ENCODE peak calls at places on chromosomes 4 and X, in six cellular contexts. D, V, H, M, R and N are unnamed samples.

GRCh38 chrX:24292358-24292757 is 21.5 kb downstream of the SUPT20HL2 start:
- DNase-seq in D (no peak), V (no peak), H (no peak), M (no peak), R (no peak), N (no peak)

GRCh38 chrX:153061732-153062131 is 5.5 kb downstream of the PNMA3 start:
- DNase-seq in D (no peak), V (peak), H (no peak), M (no peak), R (no peak), N (no peak)

GRCh38 chrX:136861877-136862276 is 18.6 kb downstream of the RBMX start:
- DNase-seq in D (no peak), V (no peak), H (no peak), M (no peak), R (no peak), N (no peak)

GRCh38 chrX:24245201-24245600 is 68.7 kb downstream of the SUPT20HL2 start:
- DNase-seq in D (no peak), V (peak), H (no peak), M (no peak), R (peak), N (no peak)

GRCh38 chr4:108635070-108635655 is 14.8 kb downstream of the RPL34 start:
- DNase-seq in D (no peak), V (peak), H (no peak), M (no peak), R (peak), N (no peak)

GRCh38 chr4:128600996-128601857 is 208.3 kb upstream of the JADE1 start:
- DNase-seq in D (no peak), V (peak), H (peak), M (peak), R (peak), N (no peak)

GRCh38 chrX:110218591-110218990 is 99.3 kb downstream of the AMMECR1 start:
- DNase-seq in D (no peak), V (peak), H (no peak), M (no peak), R (no peak), N (no peak)

GRCh38 chrX:119726900-119727555 is 31.4 kb upstream of the SOWAHD start:
- DNase-seq in D (no peak), V (peak), H (no peak), M (no peak), R (no peak), N (no peak)

GRCh38 chr4:102638621-102639020 is 122.1 kb downstream of the MANBA start:
- DNase-seq in D (no peak), V (no peak), H (no peak), M (no peak), R (no peak), N (no peak)

GRCh38 chrX:2707334-2707760 is 16.3 kb downstream of the CD99 start:
- DNase-seq in D (peak), V (peak), H (no peak), M (no peak), R (peak), N (peak)

GRCh38 chrX:40392599-40392998 is 188.2 kb upstream of the ATP6AP2 start:
- DNase-seq in D (no peak), V (no peak), H (no peak), M (no peak), R (peak), N (no peak)

GRCh38 chr4:86286729-86287128 is 73.1 kb downstream of the MAPK10 start:
- DNase-seq in D (no peak), V (peak), H (no peak), M (no peak), R (no peak), N (no peak)

GRCh38 chr4:173211222-173211621 is 42.6 kb downstream of the GALNT7 start:
- DNase-seq in D (no peak), V (peak), H (no peak), M (no peak), R (no peak), N (no peak)

GRCh38 chr4:139223682-139224317 is 46.8 kb upstream of the ELF2 start:
- DNase-seq in D (no peak), V (peak), H (no peak), M (peak), R (no peak), N (no peak)

GRCh38 chrX:119539872-119540271 is 25.3 kb downstream of the STEEP1 start:
- DNase-seq in D (no peak), V (no peak), H (no peak), M (no peak), R (peak), N (no peak)

GRCh38 chr4:91116861-91117260 is 989.7 kb downstream of the CCSER1 start:
- DNase-seq in D (no peak), V (peak), H (no peak), M (no peak), R (no peak), N (peak)
- TF ChIP-seq CTCF in D (peak), V (peak), H (peak), M (no peak), R (peak), N (no peak)

GRCh38 chr4:113131146-113131545 is 81.7 kb downstream of the ANK2 start:
- DNase-seq in D (no peak), V (no peak), H (no peak), M (no peak), R (no peak), N (no peak)

GRCh38 chr4:113131621-113132020 is 82.2 kb downstream of the ANK2 start:
- DNase-seq in D (no peak), V (no peak), H (no peak), M (no peak), R (no peak), N (no peak)
- TF ChIP-seq CTCF in D (no peak), V (no peak), H (no peak), M (no peak), R (no peak), N (no peak)

GRCh38 chr4:87644286-87644685 is 5.8 kb upstream of the DMP1 start:
- DNase-seq in D (no peak), V (no peak), H (no peak), M (no peak), R (no peak), N (no peak)
- TF ChIP-seq CTCF in D (no peak), V (no peak), H (no peak), M (no peak), R (peak), N (no peak)

GRCh38 chrX:27997641-27998040 is 16.4 kb upstream of the DCAF8L1 start:
- DNase-seq in D (no peak), V (no peak), H (no peak), M (no peak), R (no peak), N (no peak)

GRCh38 chrX:27998666-27999065 is 17.4 kb upstream of the DCAF8L1 start:
- DNase-seq in D (no peak), V (no peak), H (no peak), M (no peak), R (no peak), N (no peak)

GRCh38 chrX:27996132-27996531 is 14.9 kb upstream of the DCAF8L1 start:
- DNase-seq in D (no peak), V (no peak), H (no peak), M (no peak), R (no peak), N (no peak)

DNA sequence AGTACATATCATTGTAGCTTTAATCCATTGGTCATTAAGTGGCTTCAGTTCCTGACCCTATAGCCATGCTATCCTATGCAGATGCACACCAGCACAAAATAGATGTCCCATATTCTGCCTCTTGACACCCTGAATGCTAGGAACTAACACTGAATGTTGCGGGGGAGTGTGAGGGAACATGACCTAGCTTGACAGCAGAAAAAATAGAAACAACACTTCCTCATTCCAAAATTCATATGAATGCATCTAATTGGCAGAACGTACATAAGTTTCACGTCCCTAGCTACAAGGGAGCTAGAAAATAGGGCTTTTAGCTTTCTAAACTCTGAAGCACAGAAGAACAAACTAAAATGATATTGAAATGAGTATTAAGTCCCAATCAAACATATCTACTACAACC is 14.4 kb upstream of the DCAF8L1 start:
- DNase-seq in D (no peak), V (peak), H (no peak), M (no peak), R (no peak), N (no peak)
- TF ChIP-seq CTCF in D (no peak), V (no peak), H (no peak), M (no peak), R (no peak), N (no peak)

DNA sequence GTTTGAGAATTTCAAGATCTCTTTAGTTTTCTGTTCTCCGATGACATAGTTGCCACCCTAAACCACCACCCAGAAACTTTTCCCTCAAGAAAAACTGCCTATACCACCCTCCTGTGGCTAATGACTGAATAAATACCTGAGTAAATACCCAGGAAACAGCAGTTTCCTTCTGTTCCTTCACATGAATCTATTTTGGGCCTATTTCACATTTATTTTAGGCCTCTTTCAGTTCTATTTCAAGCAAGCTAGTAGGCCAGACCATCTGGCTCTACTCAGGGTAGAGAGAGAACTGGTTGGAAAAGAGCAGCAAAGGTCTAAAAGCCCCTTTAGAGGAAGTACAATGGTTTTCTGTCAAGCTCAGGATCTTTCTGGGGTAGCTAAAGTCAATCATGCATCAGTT is 23.4 kb downstream of the ARHGEF9 start:
- DNase-seq in D (no peak), V (peak), H (no peak), M (no peak), R (no peak), N (no peak)
- TF ChIP-seq CTCF in D (peak), V (no peak), H (no peak), M (peak), R (peak), N (peak)

DNA sequence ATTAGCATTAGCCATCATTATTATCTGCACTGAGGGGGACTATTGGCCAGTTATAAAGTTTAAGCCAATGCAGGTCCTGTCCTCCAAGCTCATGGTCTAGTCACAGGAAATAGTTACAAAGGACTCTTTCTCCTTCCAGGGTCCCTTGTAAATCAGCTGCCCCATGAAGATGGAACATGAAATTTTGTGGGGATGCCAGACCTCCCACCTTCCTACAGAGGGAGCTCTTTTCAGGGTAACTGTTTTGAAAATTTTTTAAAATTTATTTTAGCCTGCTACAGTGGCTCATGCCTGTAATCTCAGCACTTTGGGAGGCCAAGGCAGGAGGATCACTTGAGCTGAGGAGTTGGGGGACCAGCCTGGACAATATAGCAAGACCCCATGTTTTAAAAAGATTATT is 124.4 kb upstream of the SLC34A2 start:
- DNase-seq in D (no peak), V (no peak), H (no peak), M (no peak), R (no peak), N (no peak)
- TF ChIP-seq CTCF in D (peak), V (peak), H (peak), M (peak), R (peak), N (no peak)

DNA sequence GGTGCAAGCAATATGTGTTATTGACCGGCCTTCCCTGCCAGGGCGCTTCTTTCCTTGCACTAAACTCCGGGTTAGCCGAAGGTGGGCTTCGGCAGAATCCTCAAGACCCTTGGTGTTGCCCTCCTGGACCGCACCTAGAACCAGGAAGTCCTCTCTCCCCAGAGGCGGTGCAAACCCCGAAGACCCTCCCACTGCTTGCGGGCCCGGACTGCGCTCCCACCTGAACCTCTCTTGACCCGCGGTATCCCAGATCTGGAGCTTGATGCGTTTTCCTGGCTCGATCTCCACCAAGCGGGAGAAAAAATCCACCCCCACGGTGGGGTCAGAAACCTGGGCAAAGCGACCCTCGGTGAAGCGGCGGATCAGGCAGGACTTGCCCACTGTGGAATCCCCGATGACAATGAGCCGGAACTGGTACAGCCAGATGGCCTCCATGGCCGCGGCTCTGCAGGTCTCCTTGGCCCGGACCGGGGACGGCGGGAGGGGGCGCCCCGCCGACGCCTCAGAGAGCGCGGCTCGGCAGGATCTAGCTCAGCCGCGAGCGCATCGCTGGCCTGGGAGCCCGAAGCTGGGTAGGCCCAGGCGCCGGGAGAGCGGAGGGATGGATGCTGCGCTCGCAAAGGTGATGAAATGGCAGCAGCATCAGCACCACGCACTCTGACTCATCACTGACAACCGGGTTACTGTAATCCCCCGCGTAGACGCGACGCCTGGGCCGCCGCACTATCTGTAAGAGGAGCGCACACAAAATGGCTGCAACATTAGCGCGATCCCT is at the start of gene RAB39B:
- DNase-seq in D (peak), V (peak), H (peak), M (peak), R (peak), N (peak)
- TF ChIP-seq CTCF in D (no peak), V (no peak), H (no peak), M (no peak), R (peak), N (peak)

DNA sequence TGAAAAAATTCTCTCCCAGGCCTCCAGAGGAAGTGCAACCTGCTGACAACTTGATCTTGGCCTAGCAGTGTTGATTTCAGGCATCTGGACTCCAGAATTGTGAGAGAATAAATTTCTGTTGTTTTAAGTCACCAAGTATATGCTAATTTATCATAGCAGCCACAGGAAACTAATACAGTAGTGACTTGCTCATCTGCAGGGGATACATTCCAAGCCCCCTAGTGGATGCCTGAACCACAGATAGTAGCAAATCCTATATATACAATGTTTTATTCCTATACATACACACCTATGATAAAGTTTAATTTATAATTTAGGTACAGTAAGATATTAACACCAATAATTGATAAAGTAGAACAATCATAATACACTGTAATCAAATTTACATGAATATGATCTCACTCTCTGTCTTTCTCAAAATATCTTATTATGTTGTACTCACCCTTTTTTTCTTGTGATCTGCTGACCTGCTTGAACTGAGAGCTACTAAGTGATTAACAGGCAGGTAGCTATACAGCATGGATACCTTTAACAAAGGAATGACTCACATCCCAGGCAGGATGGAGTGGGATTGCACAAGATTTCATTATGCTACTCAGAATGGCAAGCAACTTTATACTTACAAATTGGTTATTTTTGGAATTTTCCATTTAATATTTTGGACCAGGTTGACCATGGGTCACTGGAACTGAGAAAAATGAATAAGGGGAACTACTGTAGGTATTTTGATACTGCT is 501.1 kb downstream of the KCNIP4 start:
- DNase-seq in D (no peak), V (peak), H (no peak), M (no peak), R (no peak), N (no peak)
- TF ChIP-seq CTCF in D (peak), V (no peak), H (peak), M (no peak), R (peak), N (no peak)